ENCODE peak calls at places on chromosomes 5 and 9, in six cellular contexts. I is aorta, K is tibial nerve, D is psoas muscle, Q is astrocyte of the cerebellum, Z is neural progenitor cell. U is an unnamed sample.

GRCh38 chr5:142316051-142316450 is 8.8 kb downstream of the SPRY4 start:
- DNase-seq in I (no peak), K (no peak), D (no peak), Q (no peak), Z (no peak), U (no peak)

GRCh38 chr5:123164019-123164418 is 75.0 kb downstream of the PRDM6 start:
- DNase-seq in I (no peak), K (no peak), D (no peak), Q (no peak), Z (no peak), U (no peak)

GRCh38 chr9:81479573-81479972 is 209.8 kb downstream of the TLE1 start:
- DNase-seq in I (no peak), K (no peak), D (no peak), Q (no peak), Z (no peak), U (no peak)

GRCh38 chr5:6759401-6759800 is 46.2 kb downstream of the TENT4A start:
- DNase-seq in I (no peak), K (no peak), D (no peak), Q (no peak), Z (no peak), U (no peak)

GRCh38 chr5:96651047-96651446 is 11.1 kb upstream of the CAST start:
- DNase-seq in I (no peak), K (no peak), D (no peak), Q (no peak), Z (no peak), U (no peak)

GRCh38 chr5:133393776-133394476 is 218.4 kb downstream of the FSTL4 start:
- DNase-seq in I (no peak), K (no peak), D (no peak), Q (no peak), Z (no peak), U (no peak)

GRCh38 chr5:75152861-75153260 is 83.8 kb downstream of the ANKRD31 start:
- DNase-seq in I (no peak), K (no peak), D (no peak), Q (no peak), Z (no peak), U (no peak)

GRCh38 chr5:119022773-119023172 is 34.4 kb upstream of the DTWD2 start:
- DNase-seq in I (no peak), K (no peak), D (no peak), Q (no peak), Z (no peak), U (no peak)

GRCh38 chr5:62143268-62144229 is 162.5 kb upstream of the KIF2A start:
- DNase-seq in I (no peak), K (no peak), D (no peak), Q (no peak), Z (peak; percentile 49), U (no peak)

GRCh38 chr5:65721775-65722574 is at the start of the genes NLN and SGTB:
- DNase-seq in I (peak; percentile 95), K (peak; percentile 80), D (peak; percentile 87), Q (no peak), Z (peak; percentile 92), U (no peak)

GRCh38 chr5:175602171-175602570 is 55.7 kb upstream of the HRH2 start:
- DNase-seq in I (no peak), K (no peak), D (no peak), Q (no peak), Z (no peak), U (no peak)

GRCh38 chr5:111224561-111224989 is 391 bp downstream of the CAMK4 start:
- DNase-seq in I (no peak), K (no peak), D (no peak), Q (no peak), Z (no peak), U (no peak)

GRCh38 chr5:111223790-111224560 is at the start of gene CAMK4:
- DNase-seq in I (peak; percentile 87), K (peak; percentile 26), D (peak; percentile 55), Q (peak; percentile 20), Z (peak; percentile 93), U (peak; percentile 20)

GRCh38 chr5:111225926-111226325 is 1.7 kb downstream of the CAMK4 start:
- DNase-seq in I (no peak), K (no peak), D (no peak), Q (no peak), Z (no peak), U (no peak)

GRCh38 chr5:111221139-111221538 is 3.0 kb upstream of the CAMK4 start:
- DNase-seq in I (no peak), K (no peak), D (no peak), Q (no peak), Z (no peak), U (no peak)

DNA sequence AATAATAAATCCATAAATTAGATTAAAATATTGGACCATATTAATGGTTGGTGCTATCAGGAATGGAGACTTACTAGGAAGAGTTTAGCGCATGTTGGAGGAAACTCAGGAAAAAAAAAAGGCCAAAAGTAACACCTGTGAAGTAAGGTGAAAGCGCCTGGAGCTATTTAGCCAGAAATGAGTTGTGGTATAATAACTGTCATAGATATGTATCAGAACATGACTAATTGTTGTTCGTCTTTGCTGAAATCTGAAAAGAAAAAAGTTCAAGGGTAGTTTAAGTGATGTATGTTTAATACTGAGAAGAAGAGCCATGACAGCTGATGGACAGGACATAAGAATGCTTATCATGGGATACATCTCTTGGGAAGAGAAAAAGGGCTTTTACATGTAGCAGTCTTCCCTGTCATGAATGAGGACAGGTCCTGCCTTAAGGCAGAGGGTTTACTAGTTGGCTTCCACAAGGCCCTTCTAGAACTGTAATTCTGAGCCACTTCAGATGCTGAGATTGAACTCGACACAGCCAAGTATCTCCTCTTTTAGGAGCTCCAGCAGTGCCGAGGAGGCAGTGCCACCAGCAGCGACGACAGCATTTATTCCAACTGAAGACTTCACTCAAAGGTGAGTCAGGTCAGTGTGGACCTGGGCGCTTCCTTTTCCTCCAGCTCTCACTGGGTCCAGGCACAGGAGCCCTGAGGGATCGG is 946 bp upstream of the CAMK4 start:
- DNase-seq in I (no peak), K (no peak), D (no peak), Q (no peak), Z (no peak), U (no peak)
- H3K4me3 ChIP-seq in I (no peak overlapping the region), K (peak overlapping the region; percentile 48), D (peak overlapping the region; percentile 65), Q (peak overlapping the region; percentile 63), Z (peak overlapping the region; percentile 87), U (peak overlapping the region; percentile 75)

GRCh38 chr9:133349965-133350624 is 2.1 kb downstream of the RPL7A start:
- DNase-seq in I (peak; percentile 39), K (no peak), D (no peak), Q (no peak), Z (no peak), U (no peak)
- H3K4me3 ChIP-seq in I (no peak overlapping the region), K (no peak overlapping the region), D (peak overlapping the region; percentile 97), Q (no peak overlapping the region), Z (peak overlapping the region; percentile 77), U (no peak overlapping the region)

GRCh38 chr9:19409406-19410194 is 791 bp downstream of the ACER2 start:
- DNase-seq in I (peak; percentile 83), K (no peak), D (peak; percentile 39), Q (no peak), Z (peak; percentile 64), U (no peak)

GRCh38 chr9:19408693-19409405 is at the start of gene ACER2:
- DNase-seq in I (peak; percentile 99), K (peak; percentile 93), D (peak; percentile 96), Q (peak; percentile 55), Z (peak; percentile 96), U (peak; percentile 66)

GRCh38 chr9:19411316-19411715 is 2.5 kb downstream of the ACER2 start:
- DNase-seq in I (no peak), K (no peak), D (no peak), Q (no peak), Z (no peak), U (no peak)

GRCh38 chr9:19410594-19410993 is 1.8 kb downstream of the ACER2 start:
- DNase-seq in I (no peak), K (no peak), D (no peak), Q (no peak), Z (no peak), U (no peak)

DNA sequence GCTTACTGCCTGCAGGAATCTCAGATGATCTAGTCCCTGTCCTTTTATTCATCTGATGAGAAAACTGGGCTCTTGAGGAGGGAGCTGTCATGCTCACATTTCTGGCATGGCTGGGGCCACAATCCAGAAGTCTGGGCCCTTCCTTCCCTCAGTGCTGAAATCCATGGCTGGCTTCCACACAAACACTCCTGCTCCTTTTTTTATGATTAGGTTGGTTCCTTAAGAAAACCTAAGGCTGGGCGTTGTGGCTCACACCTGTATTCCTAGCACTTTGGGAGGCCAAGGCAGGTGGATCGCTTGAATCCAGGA is 1.3 kb downstream of the ACER2 start:
- DNase-seq in I (no peak), K (no peak), D (no peak), Q (no peak), Z (no peak), U (no peak)
- H3K4me3 ChIP-seq in I (peak overlapping the region; percentile 37), K (peak overlapping the region; percentile 49), D (peak overlapping the region; percentile 88), Q (peak overlapping the region; percentile 80), Z (peak overlapping the region; percentile 67), U (no peak overlapping the region)

DNA sequence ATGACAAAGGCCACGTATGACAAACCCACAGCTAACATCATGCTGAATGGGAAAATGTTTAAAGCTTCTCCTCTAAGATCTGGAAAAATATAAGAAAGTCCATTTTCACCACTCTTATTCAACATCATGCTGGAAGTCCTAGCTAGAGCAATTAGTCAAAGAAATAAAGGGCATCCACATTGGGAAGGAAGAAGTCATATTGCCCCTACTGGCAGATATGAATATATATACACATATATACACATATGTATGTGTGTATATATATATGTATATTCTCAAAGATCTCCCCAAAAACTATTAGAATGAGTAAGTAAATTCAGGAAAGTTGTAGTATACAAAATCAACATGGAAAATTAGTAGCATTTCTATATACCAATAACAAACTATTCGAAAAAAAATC is 17.1 kb downstream of the APBA1 start:
- DNase-seq in I (no peak), K (no peak), D (no peak), Q (no peak), Z (no peak), U (no peak)
- H3K4me3 ChIP-seq in I (no peak overlapping the region), K (no peak overlapping the region), D (no peak overlapping the region), Q (no peak overlapping the region), Z (no peak overlapping the region), U (no peak overlapping the region)

DNA sequence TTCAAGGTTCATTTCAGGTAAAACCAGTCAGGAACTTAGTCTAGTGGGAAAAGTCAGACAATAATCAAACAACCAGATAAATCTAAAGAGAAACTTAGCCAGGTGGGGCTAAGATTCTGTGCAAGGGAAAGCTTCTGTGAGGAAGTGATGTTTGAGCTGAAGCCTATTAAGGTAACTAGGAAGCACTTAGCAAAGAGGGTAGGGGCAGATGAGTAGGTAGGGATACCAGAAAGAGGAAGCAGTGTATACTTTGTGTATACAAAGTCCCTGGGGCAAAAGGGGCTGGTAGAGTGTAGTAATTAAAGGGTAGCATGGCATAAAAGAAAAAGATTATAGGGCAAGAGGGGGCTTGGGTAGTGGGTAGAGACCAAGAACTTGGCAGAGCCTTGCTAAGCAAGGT is 3.6 kb upstream of the SPATA24 start:
- DNase-seq in I (no peak), K (no peak), D (no peak), Q (no peak), Z (no peak), U (no peak)
- H3K4me3 ChIP-seq in I (no peak overlapping the region), K (no peak overlapping the region), D (no peak overlapping the region), Q (no peak overlapping the region), Z (no peak overlapping the region), U (no peak overlapping the region)

U was measured in skeletal muscle cell.